ENCODE peak calls at places on chromosomes 6 and 20, in nine cellular contexts. Z is HFFc6; U is upper lobe of left lung; S is fibroblast of lung; N is MCF 10A; R is mammary epithelial cell; Q is CD8-positive, alpha-beta T cell; H is B cell; D is DND-41. E is an unnamed sample.
A peak's percentile ranks its signal among the peaks of the same experiment; 100 is the strongest.

GRCh38 chr20:24157213-24157612 is 168.6 kb upstream of the GGTLC1 start:
- DNase-seq in Z (no peak), U (no peak), S (no peak), N (no peak), R (no peak), Q (peak; percentile 11), H (no peak), D (no peak), E (no peak)

GRCh38 chr6:137717074-137718073 is 149.7 kb upstream of the TNFAIP3 start:
- DNase-seq in Z (no peak), U (no peak), S (no peak), N (no peak), R (peak; percentile 98), Q (peak; percentile 59), H (no peak), D (peak; percentile 53), E (peak; percentile 94)

GRCh38 chr20:38987777-38988176 is 25.6 kb downstream of the DHX35 start:
- DNase-seq in Z (no peak), U (no peak), S (no peak), N (no peak), R (no peak), Q (no peak), H (peak; percentile 45), D (no peak), E (no peak)

GRCh38 chr20:48948612-48949011 is 27.1 kb downstream of the ARFGEF2 start:
- DNase-seq in Z (no peak), U (no peak), S (no peak), N (no peak), R (no peak), Q (no peak), H (no peak), D (no peak), E (no peak)

GRCh38 chr20:7161690-7162089 is 394.2 kb downstream of the BMP2 start:
- DNase-seq in Z (no peak), U (no peak), S (peak; percentile 24), N (peak; percentile 45), R (peak; percentile 25), Q (no peak), H (no peak), D (no peak), E (peak; percentile 42)

GRCh38 chr6:150617496-150618460 is 18.1 kb downstream of the PLEKHG1 start:
- DNase-seq in Z (no peak), U (no peak), S (no peak), N (no peak), R (peak; percentile 33), Q (no peak), H (no peak), D (no peak), E (peak; percentile 26)

GRCh38 chr6:92545861-92546260 is 873.5 kb downstream of the EPHA7 start:
- DNase-seq in Z (no peak), U (no peak), S (no peak), N (no peak), R (no peak), Q (no peak), H (no peak), D (no peak), E (no peak)

GRCh38 chr20:53284141-53285055 is 309.2 kb downstream of the ZNF217 start:
- DNase-seq in Z (no peak), U (no peak), S (no peak), N (no peak), R (no peak), Q (no peak), H (no peak), D (no peak), E (no peak)

GRCh38 chr20:46588532-46589509 is 38.4 kb upstream of the OCSTAMP start:
- DNase-seq in Z (no peak), U (no peak), S (no peak), N (no peak), R (no peak), Q (no peak), H (no peak), D (no peak), E (no peak)

GRCh38 chr6:3887150-3887700 is 38.1 kb downstream of the FAM50B start:
- DNase-seq in Z (peak; percentile 49), U (no peak), S (peak; percentile 63), N (no peak), R (no peak), Q (no peak), H (peak; percentile 20), D (no peak), E (peak; percentile 40)

GRCh38 chr6:26332408-26332807 is 32.6 kb upstream of the BTN3A2 start:
- DNase-seq in Z (no peak), U (no peak), S (no peak), N (no peak), R (no peak), Q (no peak), H (no peak), D (no peak), E (no peak)

GRCh38 chr6:28606424-28607391 is 81.0 kb downstream of the GPX5 start:
- DNase-seq in Z (peak; percentile 88), U (no peak), S (peak; percentile 69), N (peak; percentile 78), R (peak; percentile 75), Q (no peak), H (no peak), D (peak; percentile 60), E (peak; percentile 64)

GRCh38 chr20:35305682-35306556 is 13.7 kb upstream of the FAM83C start:
- DNase-seq in Z (peak; percentile 99), U (no peak), S (peak; percentile 98), N (peak; percentile 99), R (peak; percentile 100), Q (peak; percentile 15), H (no peak), D (no peak), E (peak; percentile 99)

GRCh38 chr6:26525818-26526217 is 12.3 kb upstream of the HMGN4 start:
- DNase-seq in Z (no peak), U (no peak), S (no peak), N (no peak), R (no peak), Q (no peak), H (no peak), D (no peak), E (no peak)

GRCh38 chr6:21185849-21186478 is 407.6 kb upstream of the SOX4 start:
- DNase-seq in Z (no peak), U (no peak), S (no peak), N (no peak), R (no peak), Q (no peak), H (no peak), D (no peak), E (no peak)

GRCh38 chr6:31918069-31918725 is 9.3 kb upstream of the C2 start:
- DNase-seq in Z (no peak), U (no peak), S (no peak), N (no peak), R (no peak), Q (no peak), H (no peak), D (no peak), E (no peak)

GRCh38 chr20:23148721-23149570 is 62.8 kb upstream of the CD93 start:
- DNase-seq in Z (peak; percentile 23), U (no peak), S (no peak), N (no peak), R (no peak), Q (no peak), H (no peak), D (no peak), E (no peak)

GRCh38 chr6:145247677-145248419 is 487.5 kb downstream of the EPM2A start:
- DNase-seq in Z (peak; percentile 87), U (no peak), S (peak; percentile 93), N (peak; percentile 83), R (peak; percentile 83), Q (no peak), H (no peak), D (no peak), E (peak; percentile 99)

GRCh38 chr20:9903048-9903651 is 64.3 kb upstream of the PAK5 start:
- DNase-seq in Z (no peak), U (no peak), S (no peak), N (peak; percentile 25), R (no peak), Q (no peak), H (no peak), D (no peak), E (peak; percentile 26)
- TF ChIP-seq CTCF in Z (peak; percentile 37), U (no peak), S (peak; percentile 50), N (peak; percentile 32), R (peak; percentile 69), Q (no peak), H (peak; percentile 24), D (peak; percentile 52), E (peak; percentile 49)

DNA sequence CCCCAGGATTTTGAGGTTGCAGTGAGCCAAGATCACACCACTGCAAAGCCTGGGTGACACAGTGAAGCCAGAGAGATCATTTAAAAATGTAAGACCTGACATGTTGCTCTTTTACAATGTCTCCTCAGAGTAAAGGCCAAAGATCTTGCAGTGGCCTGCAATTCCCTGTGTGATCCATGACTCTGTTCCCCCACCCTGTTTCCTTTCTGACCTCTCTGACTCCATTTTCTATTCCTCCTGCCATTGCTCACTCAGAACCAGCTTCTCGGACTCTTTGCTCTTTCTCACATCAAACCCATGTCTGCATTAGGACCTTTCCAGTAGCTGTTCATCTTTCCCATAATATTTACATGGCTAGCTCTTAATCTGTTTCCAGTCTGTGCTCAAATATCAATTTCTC is 28.8 kb downstream of the RNF217 start:
- DNase-seq in Z (no peak), U (no peak), S (no peak), N (no peak), R (no peak), Q (no peak), H (no peak), D (no peak), E (no peak)
- TF ChIP-seq CTCF in Z (no peak), U (no peak), S (no peak), N (no peak), R (no peak), Q (no peak), H (no peak), D (no peak), E (no peak)

GRCh38 chr6:102662851-102663250 is 1269.3 kb downstream of the GRIK2 start:
- DNase-seq in Z (no peak), U (no peak), S (peak; percentile 3), N (peak; percentile 16), R (no peak), Q (no peak), H (no peak), D (no peak), E (no peak)

GRCh38 chr6:102655823-102656222 is 1262.3 kb downstream of the GRIK2 start:
- DNase-seq in Z (no peak), U (no peak), S (no peak), N (no peak), R (no peak), Q (no peak), H (no peak), D (no peak), E (no peak)

GRCh38 chr6:102660288-102660687 is 1266.8 kb downstream of the GRIK2 start:
- DNase-seq in Z (no peak), U (no peak), S (peak; percentile 57), N (no peak), R (no peak), Q (no peak), H (no peak), D (no peak), E (no peak)
- TF ChIP-seq CTCF in Z (no peak), U (no peak), S (no peak), N (no peak), R (no peak), Q (no peak), H (no peak), D (no peak), E (no peak)

DNA sequence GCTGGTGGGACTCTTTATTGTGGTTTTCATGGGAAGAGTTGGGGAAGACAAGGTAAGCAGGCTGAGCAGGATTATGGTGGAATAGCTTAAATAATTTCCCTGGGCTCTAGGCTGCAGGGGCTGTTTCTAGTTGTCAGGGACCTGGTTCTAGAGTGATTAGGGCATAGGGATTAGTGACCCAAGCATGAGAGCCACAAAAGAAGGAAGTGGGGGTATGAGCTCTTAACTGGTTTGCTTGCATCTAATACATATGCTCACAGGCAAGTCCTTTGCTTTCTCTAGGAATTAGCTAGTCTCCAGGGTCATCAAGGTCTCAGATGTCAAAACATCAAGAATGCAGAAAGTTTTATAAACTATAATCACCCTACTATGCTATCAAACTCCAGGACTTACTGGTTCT is 67.5 kb upstream of the NRN1 start:
- DNase-seq in Z (no peak), U (no peak), S (no peak), N (no peak), R (no peak), Q (no peak), H (no peak), D (no peak), E (no peak)
- TF ChIP-seq CTCF in Z (no peak), U (no peak), S (no peak), N (no peak), R (no peak), Q (no peak), H (no peak), D (no peak), E (no peak)